ENCODE peak calls at places on chromosomes 1 and 21, in seven cellular contexts. Z is AG09309; Y is CD8-positive, alpha-beta T cell; P is hepatocyte; D is MM.1S; Q is OCI-LY7; L is GM23338. T is an unnamed sample.

GRCh38 chr1:12143631-12144155 is 23.1 kb upstream of the TNFRSF1B start:
- DNase-seq in P (peak), Z (peak), D (no peak), Q (no peak), Y (peak), L (no peak), T (peak)

GRCh38 chr21:44966135-44967081 is 26.6 kb downstream of the SLX9 start:
- DNase-seq in L (no peak), Y (no peak), Z (no peak), D (no peak), Q (no peak), P (no peak), T (no peak)

GRCh38 chr1:216221260-216221700 is 202.0 kb downstream of the USH2A start:
- DNase-seq in Y (no peak), L (peak), P (peak), D (peak), Q (peak), Z (peak), T (peak)

GRCh38 chr1:28853033-28853742 is 41.2 kb downstream of the OPRD1 start:
- DNase-seq in P (no peak), Z (no peak), Y (no peak), D (no peak), Q (no peak), L (peak), T (no peak)

GRCh38 chr21:33901421-33902288 is 13.9 kb downstream of the ATP5PO start:
- DNase-seq in Q (peak), P (peak), Z (peak), L (peak), D (peak), Y (no peak), T (peak)

GRCh38 chr1:116732726-116733125 is 21.5 kb upstream of the CD2 start:
- DNase-seq in Z (no peak), D (no peak), Y (no peak), L (no peak), Q (no peak), P (no peak), T (no peak)

GRCh38 chr1:230156068-230156467 is 89.0 kb downstream of the GALNT2 start:
- DNase-seq in Y (no peak), D (no peak), Q (no peak), Z (no peak), L (no peak), P (no peak), T (no peak)

GRCh38 chr1:193060938-193061337 is 1.5 kb downstream of the RO60 start:
- DNase-seq in P (peak), Y (no peak), D (peak), L (no peak), Z (no peak), Q (peak), T (no peak)

GRCh38 chr1:228314658-228315483 is 91.8 kb downstream of the TRIM11 start:
- DNase-seq in D (no peak), Y (no peak), L (no peak), Q (no peak), Z (no peak), P (no peak), T (no peak)

GRCh38 chr1:154190550-154190949 is 1.4 kb downstream of the TPM3 start:
- DNase-seq in Y (no peak), Z (peak), D (no peak), P (no peak), L (no peak), Q (no peak), T (no peak)

GRCh38 chr1:89195476-89195875 is 3.3 kb downstream of the GBP4 start:
- DNase-seq in P (no peak), L (no peak), Z (no peak), Y (no peak), Q (no peak), D (no peak), T (no peak)

GRCh38 chr1:225942574-225942973 is 1.6 kb upstream of the LEFTY2 start:
- DNase-seq in P (no peak), D (peak), Q (peak), Y (no peak), L (no peak), Z (no peak), T (no peak)

GRCh38 chr1:76038306-76039004 is 36.1 kb upstream of the ST6GALNAC3 start:
- DNase-seq in P (no peak), Y (no peak), Q (no peak), Z (no peak), L (peak), D (no peak), T (no peak)

GRCh38 chr1:112833806-112834205 is 118.7 kb upstream of the PPM1J start:
- DNase-seq in Q (no peak), L (no peak), P (no peak), Z (no peak), D (peak), Y (no peak), T (no peak)

GRCh38 chr1:215911406-215911968 is 344.4 kb downstream of the KCTD3 start:
- DNase-seq in Z (no peak), L (no peak), Q (no peak), D (no peak), P (no peak), Y (no peak), T (peak)

GRCh38 chr1:65741993-65742392 is 50.7 kb upstream of the PDE4B start:
- DNase-seq in L (no peak), P (no peak), Q (no peak), D (no peak), Z (no peak), Y (no peak), T (no peak)

GRCh38 chr1:50332941-50333594 is 90.2 kb downstream of the DMRTA2 start:
- DNase-seq in Y (peak), Q (peak), P (peak), L (peak), D (peak), Z (no peak), T (no peak)

GRCh38 chr1:6107409-6108356 is 62.0 kb downstream of the KCNAB2 start:
- DNase-seq in D (no peak), P (no peak), L (no peak), Y (no peak), Q (no peak), Z (no peak), T (no peak)
- TF ChIP-seq CTCF in D (no peak), P (no peak), L (no peak), Y (no peak), Q (no peak), Z (no peak), T (no peak)

GRCh38 chr1:87131809-87132663 is 196.6 kb upstream of the LMO4 start:
- DNase-seq in Y (peak), D (peak), Z (no peak), Q (peak), L (peak), P (peak), T (peak)
- H3K4me3 ChIP-seq in Y (peak), D (peak), Z (peak), Q (peak), L (peak), P (peak), T (peak)

GRCh38 chr1:20017741-20018140 is 38.3 kb upstream of the PLA2G2A start:
- DNase-seq in D (no peak), Q (peak), Y (no peak), L (no peak), P (no peak), Z (no peak), T (no peak)
- TF ChIP-seq CTCF in D (no peak), Q (no peak), Y (no peak), L (no peak), P (no peak), Z (no peak), T (no peak)

DNA sequence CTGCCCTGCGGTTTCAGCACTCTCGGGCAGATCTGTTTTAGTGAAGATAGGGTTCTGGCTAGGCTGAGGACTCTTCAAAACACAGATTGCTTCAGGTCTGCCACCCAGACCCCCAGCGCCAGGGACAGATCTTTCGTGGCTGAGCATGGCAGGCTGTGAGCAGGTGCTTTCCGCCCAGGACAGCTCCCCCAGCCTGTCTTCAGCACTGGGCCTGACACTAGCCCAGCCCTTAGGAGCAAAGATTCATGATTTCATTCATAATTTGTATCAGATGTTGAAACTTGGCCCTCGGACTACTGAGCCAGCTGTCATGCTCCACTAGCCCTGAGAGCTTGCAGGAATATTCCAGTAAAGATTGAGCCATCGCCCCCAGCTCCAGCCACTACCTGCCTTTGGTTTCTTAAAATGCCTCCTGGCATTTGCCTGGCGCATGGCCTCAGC is 5.9 kb downstream of the ADPRS start:
- DNase-seq in D (no peak), Y (no peak), L (no peak), Z (no peak), P (no peak), Q (no peak), T (no peak)
- H3K4me3 ChIP-seq in D (no peak), Y (no peak), L (no peak), Z (no peak), P (no peak), Q (no peak), T (no peak)

T was measured in astrocyte of the cerebellum.